ENCODE peak calls at places on chromosomes 4 and X, in ten cellular contexts. Z is stomach, L is mucosa of descending colon, Y is thyroid gland, T is DND-41, E is left lung, S is Peyer's patch, P is heart left ventricle, J is pancreas, G is ovary. K is an unnamed sample. For H3K4me1, the result is how much of the 10 kb centered on the place peaks cover.

GRCh38 chr4:77176606-77177005 is 19.6 kb downstream of the CCNG2 start:
- DNase-seq in Z (no peak), L (no peak), Y (no peak), T (no peak), E (no peak), S (no peak), P (no peak), J (no peak), G (no peak), K (no peak)

GRCh38 chrX:9770319-9770718 is 4.7 kb upstream of the GPR143 start:
- DNase-seq in Z (no peak), L (no peak), Y (no peak), T (no peak), E (no peak), S (no peak), P (no peak), J (no peak), G (no peak), K (no peak)

GRCh38 chrX:151977923-151978322 is 3.4 kb upstream of the GABRE start:
- DNase-seq in Z (no peak), L (no peak), Y (peak), T (no peak), E (no peak), S (no peak), P (no peak), J (no peak), G (no peak), K (no peak)

GRCh38 chrX:50067435-50068292 is 133.1 kb downstream of the AKAP4 start:
- DNase-seq in Z (no peak), L (peak), Y (peak), T (no peak), E (peak), S (no peak), P (no peak), J (peak), G (peak), K (no peak)

GRCh38 chr4:7103031-7103598 is 35.3 kb upstream of the GRPEL1 start:
- DNase-seq in Z (peak), L (peak), Y (peak), T (no peak), E (peak), S (peak), P (peak), J (peak), G (peak), K (peak)

GRCh38 chr4:107315584-107315983 is 279.5 kb upstream of the DKK2 start:
- DNase-seq in Z (no peak), L (no peak), Y (no peak), T (no peak), E (no peak), S (no peak), P (no peak), J (no peak), G (no peak), K (no peak)

GRCh38 chr4:25320374-25321172 is 8.0 kb downstream of the ZCCHC4 start:
- DNase-seq in Z (no peak), L (no peak), Y (no peak), T (no peak), E (no peak), S (no peak), P (no peak), J (no peak), G (no peak), K (no peak)

GRCh38 chrX:155048997-155049619 is 21.8 kb downstream of the CMC4 start:
- DNase-seq in Z (peak), L (peak), Y (peak), T (peak), E (no peak), S (no peak), P (peak), J (peak), G (peak), K (no peak)

GRCh38 chrX:56800307-56800706 is 71.3 kb downstream of the NBDY start:
- DNase-seq in Z (no peak), L (no peak), Y (no peak), T (no peak), E (peak), S (no peak), P (no peak), J (no peak), G (no peak), K (no peak)

GRCh38 chr4:1866095-1866755 is 5.0 kb upstream of the NSD2 start:
- DNase-seq in Z (no peak), L (no peak), Y (no peak), T (no peak), E (no peak), S (no peak), P (no peak), J (peak), G (no peak), K (no peak)

GRCh38 chr4:56424697-56425514 is 10.5 kb downstream of the PPAT start:
- DNase-seq in Z (peak), L (peak), Y (peak), T (no peak), E (no peak), S (peak), P (no peak), J (no peak), G (peak), K (no peak)

GRCh38 chr4:53688186-53688790 is 97.0 kb upstream of the LNX1 start:
- DNase-seq in Z (no peak), L (no peak), Y (no peak), T (peak), E (peak), S (no peak), P (peak), J (no peak), G (no peak), K (peak)

GRCh38 chr4:3044812-3045499 is 29.4 kb downstream of the HTT-AS start:
- DNase-seq in Z (no peak), L (peak), Y (no peak), T (no peak), E (no peak), S (no peak), P (no peak), J (no peak), G (no peak), K (no peak)

GRCh38 chr4:41935652-41936021 is 408 bp downstream of the TMEM33 start:
- DNase-seq in Z (no peak), L (no peak), Y (no peak), T (no peak), E (no peak), S (no peak), P (no peak), J (no peak), G (no peak), K (no peak)

GRCh38 chrX:19849433-19850190 is 37.8 kb downstream of the SH3KBP1 start:
- DNase-seq in Z (no peak), L (no peak), Y (peak), T (no peak), E (no peak), S (no peak), P (no peak), J (no peak), G (no peak), K (no peak)

GRCh38 chrX:12977761-12978204 is 2.9 kb downstream of the TMSB4X start:
- DNase-seq in Z (no peak), L (no peak), Y (no peak), T (no peak), E (no peak), S (no peak), P (no peak), J (no peak), G (no peak), K (no peak)

DNA sequence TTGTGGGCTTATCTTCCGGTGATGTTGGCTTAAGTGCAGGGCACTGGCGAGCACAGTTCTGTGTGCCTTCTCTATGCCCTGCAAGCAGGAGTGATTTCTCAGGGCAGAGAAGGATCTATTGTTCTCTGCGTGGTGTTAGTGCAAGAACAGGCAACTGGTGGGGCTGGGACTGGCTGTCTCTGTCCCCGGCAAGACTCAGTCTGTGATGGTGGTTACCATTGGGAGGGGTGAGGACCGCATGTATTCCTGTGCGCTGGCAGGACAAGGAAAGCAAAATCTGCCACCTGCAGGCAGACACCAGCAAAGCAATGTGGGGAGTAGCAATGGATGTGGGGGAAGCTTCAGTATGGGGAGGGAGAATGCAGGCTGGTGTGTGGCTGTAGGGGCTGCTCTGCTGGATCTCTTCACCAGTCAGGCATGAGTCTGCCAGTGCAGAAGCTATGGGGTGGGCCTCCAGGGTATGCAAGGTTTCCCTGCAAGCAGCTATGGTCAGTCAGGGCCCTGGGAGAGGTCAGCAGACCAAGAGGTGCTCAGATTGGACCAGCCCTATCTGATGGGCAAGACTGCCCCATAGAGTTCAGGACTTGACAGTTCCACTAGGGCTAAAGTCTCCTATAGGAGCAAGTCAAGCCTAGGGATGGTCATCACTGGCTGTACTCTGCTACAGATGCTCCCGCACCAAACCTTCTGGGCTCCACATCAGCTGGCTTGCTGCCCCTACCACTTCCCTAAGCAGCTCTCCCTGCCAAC is 16.8 kb downstream of the PF4 start:
- DNase-seq in Z (peak), L (peak), Y (no peak), T (no peak), E (no peak), S (no peak), P (no peak), J (no peak), G (no peak), K (no peak)
- TF ChIP-seq CTCF in Z (peak), L (no peak), Y (no peak), T (no peak), E (no peak), S (no peak), P (no peak), J (peak), G (no peak), K (no peak)

GRCh38 chrX:39724544-39724943 is 373.2 kb downstream of the BCOR start:
- DNase-seq in Z (no peak), L (no peak), Y (no peak), T (no peak), E (no peak), S (no peak), P (no peak), J (no peak), G (no peak), K (no peak)

GRCh38 chrX:39718951-39719350 is 378.8 kb downstream of the BCOR start:
- DNase-seq in Z (no peak), L (no peak), Y (no peak), T (no peak), E (no peak), S (no peak), P (no peak), J (no peak), G (no peak), K (no peak)

GRCh38 chrX:39720945-39721344 is 376.8 kb downstream of the BCOR start:
- DNase-seq in Z (no peak), L (no peak), Y (no peak), T (no peak), E (no peak), S (no peak), P (no peak), J (no peak), G (no peak), K (peak)

GRCh38 chrX:39725114-39725513 is 372.6 kb downstream of the BCOR start:
- DNase-seq in Z (no peak), L (peak), Y (no peak), T (no peak), E (no peak), S (no peak), P (no peak), J (no peak), G (no peak), K (peak)

GRCh38 chrX:39721570-39722279 is 376.0 kb downstream of the BCOR start:
- DNase-seq in Z (no peak), L (no peak), Y (no peak), T (no peak), E (no peak), S (no peak), P (no peak), J (no peak), G (no peak), K (peak)
- H3K4me3 ChIP-seq in Z (no peak), L (no peak), Y (no peak), T (no peak), E (no peak), S (no peak), P (no peak), J (no peak), G (no peak), K (peak)

DNA sequence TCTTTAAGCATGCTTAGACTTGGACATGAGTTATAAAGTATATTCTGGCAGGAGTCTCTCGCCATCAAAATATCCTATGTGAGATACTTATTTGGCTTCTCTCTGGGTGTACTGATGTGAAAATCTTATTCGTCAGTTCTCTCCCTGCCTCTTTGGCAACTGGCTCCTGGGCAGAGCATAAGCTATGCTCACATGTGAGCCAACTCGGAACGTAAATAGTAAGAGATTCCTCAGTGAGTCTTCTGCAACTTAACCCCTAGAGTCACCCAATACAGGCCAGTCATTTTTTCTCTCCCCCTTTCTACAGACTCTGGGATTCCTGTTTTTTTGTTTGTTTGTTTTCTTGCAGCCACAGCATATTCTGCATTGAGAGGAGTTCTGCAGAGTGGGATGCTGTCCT is 91.7 kb downstream of the MAGEB17 start:
- DNase-seq in Z (no peak), L (no peak), Y (no peak), T (no peak), E (no peak), S (no peak), P (no peak), J (no peak), G (no peak), K (no peak)
- H3K4me1 ChIP-seq in Z (under half), L (under half), Y (under half), T (under half), E (under half), S (under half), P (under half), J (under half), G (under half), K (under half)

GRCh38 chr4:128582319-128582948 is 227.1 kb upstream of the JADE1 start:
- DNase-seq in Z (no peak), L (no peak), Y (no peak), T (no peak), E (no peak), S (no peak), P (no peak), J (no peak), G (no peak), K (no peak)

GRCh38 chr4:128579454-128579853 is 230.0 kb upstream of the JADE1 start:
- DNase-seq in Z (no peak), L (no peak), Y (no peak), T (no peak), E (no peak), S (no peak), P (no peak), J (no peak), G (no peak), K (no peak)

GRCh38 chr4:128587382-128587781 is 222.1 kb upstream of the JADE1 start:
- DNase-seq in Z (no peak), L (no peak), Y (no peak), T (no peak), E (no peak), S (no peak), P (no peak), J (no peak), G (no peak), K (no peak)

GRCh38 chr4:128589384-128589957 is 220.0 kb upstream of the JADE1 start:
- DNase-seq in Z (no peak), L (no peak), Y (no peak), T (no peak), E (no peak), S (no peak), P (no peak), J (no peak), G (no peak), K (no peak)

DNA sequence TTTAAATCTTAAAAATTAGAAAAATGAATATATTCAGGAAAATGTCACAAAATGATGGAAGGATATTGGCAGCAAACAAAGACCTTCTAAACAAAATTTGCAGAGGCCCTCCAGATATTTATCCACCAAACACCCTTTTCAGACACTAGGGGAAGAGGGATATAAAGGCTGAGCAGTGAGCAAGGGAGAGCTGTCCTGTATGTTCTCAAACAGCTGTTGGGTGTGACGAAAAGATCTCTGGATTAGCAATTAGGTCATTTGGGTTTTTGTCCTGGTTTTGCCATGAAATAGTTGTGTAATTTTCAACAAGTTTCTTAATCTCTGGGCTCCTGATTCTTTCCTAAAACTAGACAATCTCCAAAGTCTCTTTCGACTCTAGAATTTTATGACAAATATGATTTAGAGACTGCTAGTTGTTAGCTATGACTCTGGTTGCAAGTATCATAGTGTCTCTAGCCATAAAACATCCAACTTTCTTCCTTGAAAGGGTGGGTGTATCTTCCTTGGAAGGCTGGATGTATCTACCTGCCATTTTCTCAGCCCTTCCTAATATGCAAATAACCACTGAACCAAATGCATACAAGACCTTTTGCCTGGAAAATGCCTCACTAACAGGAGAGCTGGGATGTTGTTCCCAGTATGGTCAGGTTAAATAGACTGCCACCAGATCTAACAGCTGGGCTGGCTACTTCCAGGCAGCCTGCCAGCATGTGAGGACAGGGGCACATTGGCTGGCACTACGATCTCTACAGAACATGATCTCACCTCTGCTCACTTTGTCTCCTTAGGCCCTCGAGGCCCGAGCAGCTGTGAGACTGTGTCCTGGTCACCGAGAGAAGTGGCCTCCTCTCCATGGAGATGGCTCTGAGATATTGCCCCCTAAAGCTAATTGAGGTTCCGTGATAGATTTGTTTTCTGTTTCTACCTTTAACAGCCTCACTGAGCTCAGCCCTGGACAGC is 225.5 kb upstream of the JADE1 start:
- DNase-seq in Z (peak), L (no peak), Y (peak), T (no peak), E (no peak), S (no peak), P (peak), J (peak), G (no peak), K (no peak)
- TF ChIP-seq CTCF in Z (no peak), L (no peak), Y (no peak), T (no peak), E (no peak), S (no peak), P (no peak), J (no peak), G (no peak), K (no peak)

DNA sequence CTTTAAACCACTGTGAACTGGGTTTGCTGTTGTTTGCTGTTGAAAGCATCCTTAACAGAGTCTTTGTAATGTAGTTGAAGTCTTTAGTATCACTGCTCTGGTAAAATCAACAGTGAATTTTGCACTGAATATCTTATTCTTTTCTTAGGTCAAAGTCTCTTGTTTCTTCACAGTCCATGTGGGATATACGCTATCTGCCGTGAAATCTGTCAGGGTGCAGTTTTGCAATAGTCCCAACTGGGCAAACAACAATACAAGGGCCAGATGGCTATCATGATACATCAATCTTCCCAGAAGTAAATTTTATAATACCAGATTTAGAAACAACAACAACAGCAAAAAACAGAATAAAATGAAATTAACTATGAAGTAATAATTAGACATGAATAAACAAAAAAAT is 123.5 kb downstream of the PPARGC1A start:
- DNase-seq in Z (no peak), L (no peak), Y (no peak), T (no peak), E (no peak), S (no peak), P (no peak), J (no peak), G (no peak), K (no peak)
- H3K4me3 ChIP-seq in Z (no peak), L (no peak), Y (no peak), T (no peak), E (no peak), S (no peak), P (no peak), J (no peak), G (no peak), K (no peak)

K was measured in ascending aorta.